ENCODE peak calls at places on chromosomes 12 and 14, in eight cellular contexts. M is GM06990, T is body of pancreas, S is A549, P is left ventricle myocardium inferior, H is HFFc6, R is progenitor cell of endocrine pancreas, L is omental fat pad. Y is an unnamed sample.

GRCh38 chr12:108526482-108527234 is 11.6 kb downstream of the FICD start:
- DNase-seq in T (no peak), P (no peak), H (peak; percentile 70), M (no peak), S (no peak), R (no peak), L (no peak), Y (no peak)

GRCh38 chr14:91108941-91109611 is 4.8 kb upstream of the DGLUCY start:
- DNase-seq in L (no peak), H (no peak), M (peak; percentile 34), R (no peak), T (peak; percentile 68), P (no peak), S (no peak), Y (no peak)

GRCh38 chr14:94401083-94401482 is 12.7 kb upstream of the SERPINA1 start:
- DNase-seq in L (no peak), T (no peak), P (no peak), M (no peak), R (no peak), H (peak; percentile 5), S (no peak), Y (no peak)

GRCh38 chr12:4825139-4825858 is 84.4 kb upstream of the KCNA1 start:
- DNase-seq in H (no peak), T (no peak), P (no peak), R (no peak), M (no peak), L (no peak), S (no peak), Y (no peak)

GRCh38 chr14:90111895-90112534 is 50.2 kb downstream of the KCNK13 start:
- DNase-seq in L (no peak), P (no peak), H (peak; percentile 92), S (peak; percentile 31), T (no peak), M (no peak), R (no peak), Y (no peak)

GRCh38 chr14:54278087-54278486 is 118.7 kb upstream of the CDKN3 start:
- DNase-seq in L (no peak), S (no peak), M (no peak), R (no peak), T (no peak), P (no peak), H (no peak), Y (no peak)

GRCh38 chr14:78530078-78530477 is 359.9 kb downstream of the NRXN3 start:
- DNase-seq in T (no peak), P (no peak), S (peak; percentile 11), R (peak; percentile 50), H (no peak), L (no peak), M (no peak), Y (peak; percentile 80)

GRCh38 chr12:28110329-28110728 is 79.9 kb upstream of the CCDC91 start:
- DNase-seq in H (no peak), S (no peak), T (no peak), M (no peak), P (no peak), L (no peak), R (no peak), Y (no peak)

GRCh38 chr14:65704850-65705249 is 292.3 kb downstream of the FUT8 start:
- DNase-seq in S (no peak), T (no peak), P (no peak), M (peak; percentile 22), R (no peak), L (no peak), H (no peak), Y (no peak)

GRCh38 chr12:106179086-106179485 is 40.3 kb upstream of the NUAK1 start:
- DNase-seq in L (no peak), S (no peak), P (no peak), H (no peak), T (peak; percentile 18), M (no peak), R (no peak), Y (peak; percentile 44)

GRCh38 chr12:11877869-11878780 is 192.6 kb upstream of the BCL2L14 start:
- DNase-seq in L (no peak), S (peak; percentile 50), P (no peak), R (no peak), M (no peak), H (peak; percentile 70), T (peak; percentile 64), Y (no peak)

GRCh38 chr12:6821271-6821673 is 349 bp upstream of the GPR162 start:
- DNase-seq in L (no peak), M (no peak), H (no peak), P (peak; percentile 80), S (peak; percentile 59), T (peak; percentile 49), R (no peak), Y (no peak)

GRCh38 chr12:123126294-123127144 is 24.4 kb downstream of the PITPNM2 start:
- DNase-seq in R (no peak), M (no peak), H (peak; percentile 93), L (no peak), S (peak; percentile 94), P (no peak), T (peak; percentile 32), Y (no peak)

GRCh38 chr12:44847403-44847802 is 28.7 kb downstream of the NELL2 start:
- DNase-seq in L (no peak), P (no peak), R (no peak), H (no peak), M (peak; percentile 4), T (no peak), S (no peak), Y (no peak)

GRCh38 chr14:92729632-92730358 is 18.6 kb downstream of the LGMN start:
- DNase-seq in R (no peak), M (peak; percentile 63), S (no peak), T (no peak), H (peak; percentile 62), L (no peak), P (no peak), Y (no peak)

GRCh38 chr14:68951800-68952540 is 27.1 kb downstream of the ACTN1 start:
- DNase-seq in H (no peak), T (no peak), L (no peak), M (no peak), S (no peak), P (peak; percentile 56), R (no peak), Y (no peak)

DNA sequence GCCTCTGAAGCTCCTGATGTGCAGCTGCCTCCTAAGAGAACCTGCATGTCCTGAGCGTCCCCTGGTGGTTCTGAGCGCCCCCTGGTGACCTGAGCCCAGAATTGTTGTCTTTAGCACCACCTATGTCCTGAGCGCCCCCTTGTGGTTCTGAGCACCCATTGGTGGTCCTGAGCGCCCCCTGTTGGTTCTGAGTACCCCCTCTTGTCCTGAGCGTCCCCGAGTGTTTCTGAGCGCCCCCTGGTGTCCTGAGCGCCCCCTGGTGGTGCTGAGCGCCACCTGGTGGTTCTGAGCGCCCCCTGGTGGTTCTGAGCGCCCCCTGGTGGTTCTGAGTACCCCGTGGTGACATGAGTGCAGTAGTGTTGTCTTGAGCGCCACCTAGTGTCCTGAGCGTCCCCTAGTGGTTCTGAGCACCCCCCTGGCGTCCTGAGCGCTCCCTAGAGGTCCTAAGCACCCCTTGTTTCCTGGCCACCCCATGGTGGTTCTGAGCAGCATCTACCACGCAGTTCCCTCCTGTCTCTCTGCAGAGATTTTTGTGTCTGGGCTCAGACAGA is 782.5 kb downstream of the TMEM121 start:
- DNase-seq in T (no peak), R (no peak), P (no peak), L (no peak), S (peak; percentile 74), M (peak; percentile 84), H (no peak), Y (peak; percentile 5)
- TF ChIP-seq CTCF in T (peak; percentile 15), R (peak; percentile 22), P (peak; percentile 36), L (no peak), S (peak; percentile 44), M (peak; percentile 100), H (peak; percentile 68), Y (peak; percentile 17)

GRCh38 chr14:102547067-102547466 is 37.5 kb upstream of the ANKRD9 start:
- DNase-seq in T (no peak), S (no peak), M (no peak), H (no peak), P (no peak), L (no peak), R (no peak), Y (no peak)

GRCh38 chr14:102541771-102542170 is 32.2 kb upstream of the ANKRD9 start:
- DNase-seq in M (no peak), H (no peak), L (no peak), T (no peak), R (no peak), P (no peak), S (no peak), Y (no peak)

GRCh38 chr14:102544034-102544744 is 34.6 kb upstream of the ANKRD9 start:
- DNase-seq in T (no peak), L (no peak), P (no peak), S (no peak), M (no peak), H (no peak), R (no peak), Y (peak; percentile 56)

GRCh38 chr14:102544745-102545460 is 35.3 kb upstream of the ANKRD9 start:
- DNase-seq in T (no peak), H (no peak), S (no peak), M (no peak), R (no peak), P (no peak), L (no peak), Y (no peak)

GRCh38 chr14:102545461-102546265 is 36.1 kb upstream of the ANKRD9 start:
- DNase-seq in M (no peak), L (no peak), R (no peak), P (no peak), S (no peak), H (no peak), T (no peak), Y (no peak)
- TF ChIP-seq CTCF in M (no peak), L (no peak), R (no peak), P (no peak), S (no peak), H (no peak), T (no peak), Y (no peak)

DNA sequence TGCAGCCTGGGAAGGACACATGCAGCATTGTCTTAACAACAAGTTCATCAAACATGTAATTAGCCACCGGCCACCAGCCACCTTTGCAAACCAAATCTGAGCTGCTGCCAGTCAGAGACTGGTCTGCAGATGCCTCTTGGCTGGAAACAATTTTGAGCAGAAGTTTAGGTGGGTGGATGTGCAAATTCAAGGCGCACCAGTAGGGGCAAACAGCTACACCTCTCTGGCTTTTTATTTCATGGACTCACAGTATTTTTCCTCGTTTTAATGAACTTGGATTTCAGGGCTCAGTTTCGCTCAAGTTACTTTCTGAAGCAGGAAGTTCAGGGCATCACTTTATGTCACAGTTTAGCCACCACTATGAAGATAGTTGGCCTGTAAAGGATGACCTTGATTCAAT is 94.3 kb downstream of the OTX2 start:
- DNase-seq in T (no peak), H (no peak), S (no peak), R (no peak), L (no peak), P (no peak), M (no peak), Y (no peak)
- TF ChIP-seq CTCF in T (no peak), H (no peak), S (no peak), R (peak; percentile 39), L (no peak), P (no peak), M (no peak), Y (no peak)

GRCh38 chr12:67559751-67560150 is 88.8 kb upstream of the DYRK2 start:
- DNase-seq in H (no peak), S (no peak), L (no peak), R (no peak), M (no peak), T (no peak), P (no peak), Y (no peak)

GRCh38 chr12:67562513-67563287 is 85.8 kb upstream of the DYRK2 start:
- DNase-seq in T (no peak), S (no peak), P (no peak), R (no peak), H (no peak), M (no peak), L (no peak), Y (no peak)

GRCh38 chr12:67558775-67559174 is 89.8 kb upstream of the DYRK2 start:
- DNase-seq in T (no peak), L (no peak), H (no peak), R (no peak), S (no peak), P (no peak), M (no peak), Y (no peak)
- TF ChIP-seq CTCF in T (no peak), L (no peak), H (no peak), R (no peak), S (no peak), P (no peak), M (no peak), Y (no peak)

Y was measured in nephron progenitor cell.